ENCODE peak calls at places on chromosomes 11 and 22, in five cellular contexts. K, B, I, U and D are unnamed samples.

GRCh38 chr11:77101043-77101537 is 1.6 kb upstream of the OMP start:
- DNase-seq in I (peak; percentile 34), B (no peak), U (peak; percentile 20), K (no peak), D (no peak)

GRCh38 chr11:9982127-9982795 is 311.8 kb downstream of the SBF2 start:
- DNase-seq in I (no peak), B (no peak), U (no peak), K (no peak), D (no peak)

GRCh38 chr11:47278058-47278457 is 8.1 kb downstream of the MADD start:
- DNase-seq in B (no peak), U (no peak), I (no peak), K (no peak), D (no peak)

GRCh38 chr22:17418890-17419324 is 49.6 kb downstream of the CECR2 start:
- DNase-seq in I (no peak), K (no peak), B (no peak), U (no peak), D (no peak)

GRCh38 chr11:62030071-62030684 is 62.7 kb upstream of the FTH1 start:
- DNase-seq in B (no peak), I (no peak), U (no peak), K (no peak), D (no peak)

GRCh38 chr11:26439854-26440253 is 107.9 kb downstream of the ANO3 start:
- DNase-seq in I (no peak), U (no peak), B (no peak), K (no peak), D (no peak)

GRCh38 chr22:31160328-31160978 is 471 bp downstream of the RNF185 start:
- DNase-seq in U (no peak), K (no peak), I (peak; percentile 24), B (no peak), D (no peak)

GRCh38 chr22:38103641-38104040 is 6.8 kb downstream of the BAIAP2L2 start:
- DNase-seq in U (no peak), K (no peak), B (no peak), I (no peak), D (no peak)

GRCh38 chr11:95429376-95429907 is 198.4 kb upstream of the SESN3 start:
- DNase-seq in K (no peak), B (no peak), I (no peak), U (no peak), D (no peak)

GRCh38 chr11:73317373-73317772 is 9.3 kb downstream of the ARHGEF17 start:
- DNase-seq in K (peak; percentile 64), B (no peak), U (no peak), I (no peak), D (no peak)

GRCh38 chr11:65779919-65780769 is 632 bp downstream of the AP5B1 start:
- DNase-seq in I (peak; percentile 82), K (peak; percentile 20), B (peak; percentile 49), U (peak; percentile 80), D (peak; percentile 64)

GRCh38 chr11:67390947-67391303 is 861 bp upstream of the RAD9A start:
- DNase-seq in B (no peak), U (no peak), K (no peak), I (no peak), D (no peak)

GRCh38 chr11:126901783-126902182 is 98.8 kb downstream of the KIRREL3 start:
- DNase-seq in B (no peak), K (no peak), I (no peak), U (no peak), D (no peak)

GRCh38 chr11:101508370-101508769 is 75.4 kb downstream of the TRPC6 start:
- DNase-seq in I (no peak), K (no peak), B (no peak), U (no peak), D (no peak)

GRCh38 chr11:47750725-47751124 is 16.4 kb downstream of the FNBP4 start:
- DNase-seq in B (no peak), K (no peak), I (no peak), U (no peak), D (no peak)